ENCODE peak calls at places on chromosomes 1 and 21, in four cellular contexts. One of them, this sample, is unnamed.
A peak's percentile ranks its signal among the peaks of the same experiment; 100 is the strongest.

GRCh38 chr1:206742702-206743383 is 27.7 kb upstream of the IL19 start:
- DNase-seq in dorsolateral prefrontal cortex: no peak
- DNase-seq in psoas muscle: no peak
- DNase-seq in IMR-90: no peak
- DNase-seq in this sample: no peak

GRCh38 chr1:183227963-183228649 is 42.0 kb downstream of the LAMC2 start:
- DNase-seq in dorsolateral prefrontal cortex: no peak
- DNase-seq in psoas muscle: peak; percentile 45
- DNase-seq in IMR-90: peak; percentile 41
- DNase-seq in this sample: peak; percentile 48

GRCh38 chr1:34267326-34267725 is 90.6 kb downstream of the C1orf94 start:
- DNase-seq in dorsolateral prefrontal cortex: no peak
- DNase-seq in psoas muscle: no peak
- DNase-seq in IMR-90: no peak
- DNase-seq in this sample: no peak

GRCh38 chr1:161905269-161905884 is 118.3 kb downstream of the OLFML2B start:
- DNase-seq in dorsolateral prefrontal cortex: no peak
- DNase-seq in psoas muscle: no peak
- DNase-seq in IMR-90: peak; percentile 20
- DNase-seq in this sample: peak; percentile 74

GRCh38 chr1:33302325-33302724 is 18.6 kb downstream of the A3GALT2 start:
- DNase-seq in dorsolateral prefrontal cortex: no peak
- DNase-seq in psoas muscle: no peak
- DNase-seq in IMR-90: no peak
- DNase-seq in this sample: no peak

GRCh38 chr1:234961468-234962339 is 166.9 kb downstream of the TOMM20 start:
- DNase-seq in dorsolateral prefrontal cortex: no peak
- DNase-seq in psoas muscle: no peak
- DNase-seq in IMR-90: peak; percentile 96
- DNase-seq in this sample: peak; percentile 84

GRCh38 chr1:55196433-55197035 is 18.6 kb downstream of the USP24 start:
- DNase-seq in dorsolateral prefrontal cortex: no peak
- DNase-seq in psoas muscle: no peak
- DNase-seq in IMR-90: no peak
- DNase-seq in this sample: no peak

GRCh38 chr21:35350965-35351364 is 301.9 kb upstream of the RUNX1 start:
- DNase-seq in dorsolateral prefrontal cortex: no peak
- DNase-seq in psoas muscle: no peak
- DNase-seq in IMR-90: peak; percentile 41
- DNase-seq in this sample: no peak

GRCh38 chr21:44711327-44712202 is at the start of gene TSPEAR:
- DNase-seq in dorsolateral prefrontal cortex: peak; percentile 35
- DNase-seq in psoas muscle: no peak
- DNase-seq in IMR-90: no peak
- DNase-seq in this sample: no peak

GRCh38 chr1:48524892-48525467 is 53.0 kb upstream of the SPATA6 start:
- DNase-seq in dorsolateral prefrontal cortex: no peak
- DNase-seq in psoas muscle: no peak
- DNase-seq in IMR-90: peak; percentile 27
- DNase-seq in this sample: peak; percentile 2

GRCh38 chr1:243471026-243471685 is 215.3 kb downstream of the SDCCAG8 start:
- DNase-seq in dorsolateral prefrontal cortex: no peak
- DNase-seq in psoas muscle: no peak
- DNase-seq in IMR-90: no peak
- DNase-seq in this sample: no peak

GRCh38 chr1:181354865-181355264 is 128.5 kb upstream of the CACNA1E start:
- DNase-seq in dorsolateral prefrontal cortex: no peak
- DNase-seq in psoas muscle: no peak
- DNase-seq in IMR-90: no peak
- DNase-seq in this sample: no peak

GRCh38 chr1:1041092-1041503 is 21.2 kb downstream of the AGRN start:
- DNase-seq in dorsolateral prefrontal cortex: no peak
- DNase-seq in psoas muscle: no peak
- DNase-seq in IMR-90: no peak
- DNase-seq in this sample: no peak

GRCh38 chr21:24829397-24829796 is 777.9 kb downstream of the MRPL39 start:
- DNase-seq in dorsolateral prefrontal cortex: no peak
- DNase-seq in psoas muscle: no peak
- DNase-seq in IMR-90: no peak
- DNase-seq in this sample: no peak

GRCh38 chr1:98677288-98677687 is 15.8 kb downstream of the SNX7 start:
- DNase-seq in dorsolateral prefrontal cortex: no peak
- DNase-seq in psoas muscle: no peak
- DNase-seq in IMR-90: peak; percentile 85
- DNase-seq in this sample: peak; percentile 93

GRCh38 chr1:43978551-43979260 is at the start of gene B4GALT2:
- DNase-seq in dorsolateral prefrontal cortex: no peak
- DNase-seq in psoas muscle: peak; percentile 64
- DNase-seq in IMR-90: no peak
- DNase-seq in this sample: peak; percentile 38

GRCh38 chr21:24428539-24429186 is 1178.6 kb downstream of the MRPL39 start:
- DNase-seq in dorsolateral prefrontal cortex: no peak
- DNase-seq in psoas muscle: no peak
- DNase-seq in IMR-90: no peak
- DNase-seq in this sample: no peak

GRCh38 chr1:16018308-16018707 is 465 bp upstream of the HSPB7 start:
- DNase-seq in dorsolateral prefrontal cortex: no peak
- DNase-seq in psoas muscle: peak; percentile 37
- DNase-seq in IMR-90: no peak
- DNase-seq in this sample: no peak

GRCh38 chr1:160797163-160797797 is 1.3 kb downstream of the LY9 start:
- DNase-seq in dorsolateral prefrontal cortex: no peak
- DNase-seq in psoas muscle: no peak
- DNase-seq in IMR-90: no peak
- DNase-seq in this sample: no peak

GRCh38 chr1:185453496-185454192 is 136.6 kb upstream of the IVNS1ABP start:
- DNase-seq in dorsolateral prefrontal cortex: no peak
- DNase-seq in psoas muscle: no peak
- DNase-seq in IMR-90: peak; percentile 92
- DNase-seq in this sample: peak; percentile 93

GRCh38 chr1:206679738-206680211 is 4.9 kb upstream of the MAPKAPK2 start:
- DNase-seq in dorsolateral prefrontal cortex: no peak
- DNase-seq in psoas muscle: no peak
- DNase-seq in IMR-90: no peak
- DNase-seq in this sample: no peak

GRCh38 chr1:180267761-180268555 is 37.9 kb downstream of the LHX4 start:
- DNase-seq in dorsolateral prefrontal cortex: no peak
- DNase-seq in psoas muscle: no peak
- DNase-seq in IMR-90: no peak
- DNase-seq in this sample: no peak

GRCh38 chr21:28150778-28151177 is 841.9 kb downstream of the LTN1 start:
- DNase-seq in dorsolateral prefrontal cortex: no peak
- DNase-seq in psoas muscle: no peak
- DNase-seq in IMR-90: peak; percentile 73
- DNase-seq in this sample: no peak

GRCh38 chr1:33117440-33118085 is 36.6 kb downstream of the AZIN2 start:
- DNase-seq in dorsolateral prefrontal cortex: no peak
- DNase-seq in psoas muscle: no peak
- DNase-seq in IMR-90: no peak
- DNase-seq in this sample: no peak

GRCh38 chr1:94676686-94677085 is 135.1 kb upstream of the F3 start:
- DNase-seq in dorsolateral prefrontal cortex: no peak
- DNase-seq in psoas muscle: no peak
- DNase-seq in IMR-90: no peak
- DNase-seq in this sample: no peak

GRCh38 chr1:29687166-29687565 is 450.8 kb downstream of the PTPRU start:
- DNase-seq in dorsolateral prefrontal cortex: no peak
- DNase-seq in psoas muscle: no peak
- DNase-seq in IMR-90: no peak
- DNase-seq in this sample: no peak

GRCh38 chr1:29684141-29684540 is 447.8 kb downstream of the PTPRU start:
- DNase-seq in dorsolateral prefrontal cortex: no peak
- DNase-seq in psoas muscle: no peak
- DNase-seq in IMR-90: no peak
- DNase-seq in this sample: no peak

GRCh38 chr1:29683472-29683871 is 447.1 kb downstream of the PTPRU start:
- DNase-seq in dorsolateral prefrontal cortex: no peak
- DNase-seq in psoas muscle: no peak
- DNase-seq in IMR-90: no peak
- DNase-seq in this sample: no peak

GRCh38 chr1:29686012-29686930 is 449.9 kb downstream of the PTPRU start:
- DNase-seq in dorsolateral prefrontal cortex: peak; percentile 34
- DNase-seq in psoas muscle: no peak
- DNase-seq in IMR-90: no peak
- DNase-seq in this sample: peak; percentile 32

GRCh38 chr1:29685387-29685786 is 449.1 kb downstream of the PTPRU start:
- DNase-seq in dorsolateral prefrontal cortex: peak; percentile 28
- DNase-seq in psoas muscle: no peak
- DNase-seq in IMR-90: no peak
- DNase-seq in this sample: no peak
- H3K4me3 ChIP-seq in dorsolateral prefrontal cortex: no peak overlapping the region
- H3K4me3 ChIP-seq in psoas muscle: no peak overlapping the region
- H3K4me3 ChIP-seq in IMR-90: no peak overlapping the region
- H3K4me3 ChIP-seq in this sample: no peak overlapping the region

GRCh38 chr1:65946376-65946775 is 153.7 kb downstream of the PDE4B start:
- DNase-seq in dorsolateral prefrontal cortex: no peak
- DNase-seq in psoas muscle: no peak
- DNase-seq in IMR-90: no peak
- DNase-seq in this sample: no peak

GRCh38 chr1:65946960-65947359 is 154.3 kb downstream of the PDE4B start:
- DNase-seq in dorsolateral prefrontal cortex: no peak
- DNase-seq in psoas muscle: no peak
- DNase-seq in IMR-90: peak; percentile 22
- DNase-seq in this sample: peak; percentile 23

GRCh38 chr1:65949933-65950332 is 157.2 kb downstream of the PDE4B start:
- DNase-seq in dorsolateral prefrontal cortex: no peak
- DNase-seq in psoas muscle: no peak
- DNase-seq in IMR-90: no peak
- DNase-seq in this sample: no peak

GRCh38 chr1:65949230-65949626 is 156.5 kb downstream of the PDE4B start:
- DNase-seq in dorsolateral prefrontal cortex: no peak
- DNase-seq in psoas muscle: no peak
- DNase-seq in IMR-90: no peak
- DNase-seq in this sample: no peak

GRCh38 chr1:65948609-65949229 is 156.0 kb downstream of the PDE4B start:
- DNase-seq in dorsolateral prefrontal cortex: no peak
- DNase-seq in psoas muscle: no peak
- DNase-seq in IMR-90: peak; percentile 79
- DNase-seq in this sample: peak; percentile 64
- H3K27ac ChIP-seq in dorsolateral prefrontal cortex: no peak overlapping the region
- H3K27ac ChIP-seq in psoas muscle: no peak overlapping the region
- H3K27ac ChIP-seq in IMR-90: no peak overlapping the region
- H3K27ac ChIP-seq in this sample: no peak overlapping the region

GRCh38 chr1:31702836-31703404 is 897 bp downstream of the COL16A1 start:
- DNase-seq in dorsolateral prefrontal cortex: no peak
- DNase-seq in psoas muscle: no peak
- DNase-seq in IMR-90: peak; percentile 9
- DNase-seq in this sample: no peak

GRCh38 chr1:31703431-31704260 is at the start of gene COL16A1:
- DNase-seq in dorsolateral prefrontal cortex: peak; percentile 73
- DNase-seq in psoas muscle: peak; percentile 88
- DNase-seq in IMR-90: peak; percentile 52
- DNase-seq in this sample: no peak

GRCh38 chr1:31706384-31707058 is 2.7 kb upstream of the COL16A1 start:
- DNase-seq in dorsolateral prefrontal cortex: no peak
- DNase-seq in psoas muscle: no peak
- DNase-seq in IMR-90: peak; percentile 21
- DNase-seq in this sample: no peak

GRCh38 chr1:31704261-31705079 is 653 bp upstream of the COL16A1 start:
- DNase-seq in dorsolateral prefrontal cortex: no peak
- DNase-seq in psoas muscle: peak; percentile 34
- DNase-seq in IMR-90: peak; percentile 70
- DNase-seq in this sample: peak; percentile 37

DNA sequence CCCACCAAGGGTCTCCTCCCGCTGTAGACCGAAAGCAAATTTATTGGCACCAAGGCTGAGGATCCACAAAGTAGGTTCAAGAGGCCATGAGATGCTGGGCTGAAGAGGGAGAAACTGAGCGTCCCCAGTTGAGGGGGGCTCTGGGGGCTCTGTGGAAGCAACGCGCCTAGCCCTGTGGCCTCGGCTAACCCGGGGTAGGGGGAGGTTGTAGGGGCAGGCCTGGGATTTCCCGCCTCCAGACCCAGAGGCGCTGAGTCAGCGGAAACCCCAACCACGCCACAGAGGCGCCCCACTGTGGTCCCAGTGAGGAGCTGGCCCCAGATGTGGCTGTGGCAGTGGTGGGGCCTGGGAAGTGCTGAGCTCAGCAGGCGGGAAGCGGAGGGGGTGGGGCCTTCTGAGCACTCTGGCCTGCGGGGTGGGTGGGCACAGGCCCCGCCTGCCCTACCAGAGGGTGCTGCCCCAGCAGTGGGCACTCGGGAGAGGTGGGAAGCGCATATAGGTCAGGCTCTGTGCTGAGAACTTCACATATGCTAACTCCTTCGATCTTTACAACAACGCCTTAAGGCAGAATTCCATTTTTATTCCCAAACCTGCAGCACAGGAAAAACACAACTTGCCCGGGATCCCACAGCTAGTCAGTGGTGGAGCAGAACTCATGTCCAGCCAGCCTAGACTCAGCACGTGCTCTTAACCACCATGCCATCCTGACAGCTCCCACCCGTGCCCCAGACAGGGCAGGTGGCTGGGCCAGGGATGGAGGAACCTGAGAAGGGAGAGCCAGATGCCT is 1.5 kb upstream of the COL16A1 start:
- DNase-seq in dorsolateral prefrontal cortex: peak; percentile 63
- DNase-seq in psoas muscle: peak; percentile 67
- DNase-seq in IMR-90: peak; percentile 55
- DNase-seq in this sample: peak; percentile 49
- TF ChIP-seq CTCF in dorsolateral prefrontal cortex: peak; percentile 71
- TF ChIP-seq CTCF in psoas muscle: no peak
- TF ChIP-seq CTCF in IMR-90: peak; percentile 60
- TF ChIP-seq CTCF in this sample: peak; percentile 40

GRCh38 chr1:209155556-209155955 is 428.0 kb upstream of the CAMK1G start:
- DNase-seq in dorsolateral prefrontal cortex: no peak
- DNase-seq in psoas muscle: no peak
- DNase-seq in IMR-90: no peak
- DNase-seq in this sample: no peak
- H3K4me3 ChIP-seq in dorsolateral prefrontal cortex: no peak overlapping the region
- H3K4me3 ChIP-seq in psoas muscle: no peak overlapping the region
- H3K4me3 ChIP-seq in IMR-90: no peak overlapping the region
- H3K4me3 ChIP-seq in this sample: no peak overlapping the region